ENCODE peak calls at places on chromosomes 2 and 18, in eight cellular contexts. P is tibial nerve; G is colonic mucosa; N is H7; H is lung; E is suprapubic skin; A is psoas muscle; B is CD8-positive, alpha-beta memory T cell. W is an unnamed sample.

GRCh38 chr18:23115683-23116096 is 19.6 kb upstream of the CABLES1 start:
- DNase-seq in P (no peak), G (no peak), N (no peak), H (no peak), E (no peak), A (no peak), B (no peak), W (peak; percentile 90)

GRCh38 chr2:239825705-239825979 is 199.5 kb downstream of the NDUFA10 start:
- DNase-seq in P (no peak), G (no peak), N (no peak), H (peak; percentile 17), E (no peak), A (no peak), B (no peak), W (no peak)

GRCh38 chr2:217000406-217000805 is 140.5 kb upstream of the TNP1 start:
- DNase-seq in P (no peak), G (no peak), N (no peak), H (no peak), E (no peak), A (no peak), B (no peak), W (no peak)

GRCh38 chr18:28045176-28045810 is 131.6 kb downstream of the CDH2 start:
- DNase-seq in P (no peak), G (no peak), N (no peak), H (no peak), E (no peak), A (no peak), B (no peak), W (peak; percentile 65)

GRCh38 chr2:240387669-240388358 is 47.6 kb upstream of the GPC1 start:
- DNase-seq in P (peak; percentile 35), G (peak; percentile 63), N (no peak), H (peak; percentile 46), E (no peak), A (peak; percentile 92), B (no peak), W (peak; percentile 93)

GRCh38 chr2:232529806-232530547 is 4.0 kb downstream of the CHRND start:
- DNase-seq in P (no peak), G (no peak), N (no peak), H (no peak), E (no peak), A (peak; percentile 49), B (no peak), W (no peak)

GRCh38 chr2:55051026-55051866 is 995 bp upstream of the RTN4 start:
- DNase-seq in P (peak; percentile 42), G (peak; percentile 63), N (peak; percentile 43), H (peak; percentile 68), E (peak; percentile 82), A (peak; percentile 61), B (peak; percentile 40), W (peak; percentile 97)

GRCh38 chr18:31819106-31819924 is 58.6 kb upstream of the SLC25A52 start:
- DNase-seq in P (no peak), G (peak; percentile 19), N (peak; percentile 18), H (no peak), E (no peak), A (no peak), B (peak; percentile 7), W (peak; percentile 85)

GRCh38 chr2:211085056-211085680 is 528.8 kb downstream of the CPS1 start:
- DNase-seq in P (no peak), G (peak; percentile 21), N (peak; percentile 2), H (no peak), E (no peak), A (no peak), B (no peak), W (peak; percentile 85)

GRCh38 chr2:135151615-135152014 is 99.5 kb downstream of the RAB3GAP1 start:
- DNase-seq in P (no peak), G (no peak), N (no peak), H (no peak), E (no peak), A (no peak), B (no peak), W (no peak)
- H3K36me3 ChIP-seq in P (peaks cover 26% of the 10 kb centered on the region), G (peaks cover 6% of the 10 kb centered on the region), N (peaks cover 7% of the 10 kb centered on the region), H (peaks cover 21% of the 10 kb centered on the region), E (peaks cover 46% of the 10 kb centered on the region), A (peaks cover 11% of the 10 kb centered on the region), B (peaks cover 40% of the 10 kb centered on the region), W (peaks cover 64% of the 10 kb centered on the region)

DNA sequence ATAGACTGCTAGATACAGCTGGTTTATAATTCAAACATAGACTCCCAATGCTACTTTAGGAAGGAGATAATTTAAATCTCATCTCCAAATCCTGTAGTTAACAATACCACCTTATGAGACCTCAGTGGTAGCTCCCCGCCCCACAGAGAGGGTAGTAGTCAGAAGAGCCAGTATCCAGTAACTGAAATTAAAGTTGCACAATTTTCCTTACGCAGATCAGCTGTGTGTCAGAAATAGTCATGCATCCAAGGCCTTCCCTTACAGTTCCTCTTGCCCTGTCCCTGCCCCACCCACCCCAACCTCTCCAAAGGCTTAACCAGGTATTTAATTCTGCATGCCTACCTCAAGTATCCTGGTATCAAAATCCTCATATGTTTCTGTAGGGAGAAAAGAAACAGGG is 15.5 kb downstream of the MRPS5 start:
- DNase-seq in P (no peak), G (no peak), N (no peak), H (no peak), E (no peak), A (no peak), B (no peak), W (no peak)
- H3K36me3 ChIP-seq in P (peaks cover 48% of the 10 kb centered on the region), G (peaks cover 19% of the 10 kb centered on the region), N (peaks cover 28% of the 10 kb centered on the region), H (peaks cover 58% of the 10 kb centered on the region), E (peaks cover 97% of the 10 kb centered on the region), A (peaks cover 23% of the 10 kb centered on the region), B (peaks cover 70% of the 10 kb centered on the region), W (peaks cover 100% of the 10 kb centered on the region)

DNA sequence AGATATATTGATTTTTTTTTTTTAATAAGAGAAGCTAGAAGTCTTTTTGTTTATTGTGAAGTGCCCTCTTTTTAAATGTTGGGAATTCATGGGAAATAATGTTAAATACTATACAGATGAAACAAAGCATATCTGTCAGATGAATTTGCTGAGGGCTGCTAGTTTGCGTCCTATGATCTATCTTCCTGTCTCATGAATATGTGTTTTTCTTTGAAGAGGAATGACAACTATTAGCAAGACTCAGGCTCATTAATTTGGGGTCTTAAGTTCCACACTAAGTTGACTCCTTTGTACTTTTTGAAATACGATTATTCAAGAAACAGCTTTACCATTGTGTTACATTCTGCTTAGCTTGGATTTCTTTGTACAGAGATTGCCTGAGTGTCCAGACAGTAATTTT is 57.9 kb downstream of the AGFG1 start:
- DNase-seq in P (no peak), G (no peak), N (no peak), H (no peak), E (no peak), A (no peak), B (no peak), W (no peak)
- H3K36me3 ChIP-seq in P (no peaks in the 10 kb centered on the region), G (no peaks in the 10 kb centered on the region), N (peaks cover 14% of the 10 kb centered on the region), H (peaks cover 11% of the 10 kb centered on the region), E (peaks cover 56% of the 10 kb centered on the region), A (no peaks in the 10 kb centered on the region), B (peaks cover 8% of the 10 kb centered on the region), W (peaks cover 82% of the 10 kb centered on the region)

GRCh38 chr2:218471070-218471469 is 52.1 kb downstream of the VIL1 start:
- DNase-seq in P (no peak), G (no peak), N (no peak), H (no peak), E (no peak), A (no peak), B (no peak), W (no peak)
- H3K36me3 ChIP-seq in P (no peaks in the 10 kb centered on the region), G (peaks cover 5% of the 10 kb centered on the region), N (peaks cover 3% of the 10 kb centered on the region), H (peaks cover 17% of the 10 kb centered on the region), E (peaks cover 31% of the 10 kb centered on the region), A (peaks cover 10% of the 10 kb centered on the region), B (peaks cover 25% of the 10 kb centered on the region), W (peaks cover 15% of the 10 kb centered on the region)

GRCh38 chr2:127163922-127164321 is 56.2 kb downstream of the CYP27C1 start:
- DNase-seq in P (no peak), G (no peak), N (no peak), H (no peak), E (no peak), A (no peak), B (no peak), W (no peak)
- H3K36me3 ChIP-seq in P (no peaks in the 10 kb centered on the region), G (no peaks in the 10 kb centered on the region), N (no peaks in the 10 kb centered on the region), H (no peaks in the 10 kb centered on the region), E (no peaks in the 10 kb centered on the region), A (no peaks in the 10 kb centered on the region), B (no peaks in the 10 kb centered on the region), W (no peaks in the 10 kb centered on the region)

GRCh38 chr2:218172808-218173207 is 6.0 kb upstream of the CXCR1 start:
- DNase-seq in P (no peak), G (no peak), N (no peak), H (no peak), E (no peak), A (no peak), B (no peak), W (no peak)
- H3K36me3 ChIP-seq in P (no peaks in the 10 kb centered on the region), G (no peaks in the 10 kb centered on the region), N (no peaks in the 10 kb centered on the region), H (no peaks in the 10 kb centered on the region), E (no peaks in the 10 kb centered on the region), A (no peaks in the 10 kb centered on the region), B (no peaks in the 10 kb centered on the region), W (no peaks in the 10 kb centered on the region)

DNA sequence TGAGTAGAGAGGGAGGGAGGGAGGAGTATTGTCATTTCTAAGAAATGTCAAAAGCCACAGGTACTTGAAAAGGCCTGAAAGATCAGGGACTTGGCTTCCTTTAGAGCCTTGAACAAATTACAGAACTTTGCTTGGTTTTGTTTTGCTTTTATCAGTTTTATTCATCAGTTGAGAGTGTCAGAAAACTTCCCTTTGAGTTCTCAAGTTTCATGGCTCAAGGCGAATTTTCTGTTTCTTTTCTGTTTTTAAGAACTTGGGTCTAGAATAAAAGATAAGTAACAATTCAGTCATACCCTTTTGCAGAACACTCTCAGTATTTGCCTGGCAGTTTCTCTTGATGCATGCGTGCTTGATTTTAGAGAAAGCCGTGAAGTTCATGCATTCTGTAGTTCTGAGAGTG is 531.9 kb downstream of the PARD3B start:
- DNase-seq in P (no peak), G (no peak), N (no peak), H (no peak), E (no peak), A (no peak), B (peak; percentile 59), W (peak; percentile 53)
- H3K36me3 ChIP-seq in P (no peaks in the 10 kb centered on the region), G (no peaks in the 10 kb centered on the region), N (no peaks in the 10 kb centered on the region), H (no peaks in the 10 kb centered on the region), E (no peaks in the 10 kb centered on the region), A (no peaks in the 10 kb centered on the region), B (no peaks in the 10 kb centered on the region), W (no peaks in the 10 kb centered on the region)